ENCODE peak calls at places on chromosomes 16 and 17, in four cellular contexts. K is fibroblast of lung, D is lower leg skin, J is fibroblast of pulmonary artery. N is an unnamed sample.

GRCh38 chr16:66988197-66988788 is at the start of gene CES4A:
- DNase-seq in J (peak; percentile 50), K (peak; percentile 42), D (no peak), N (peak; percentile 61)

GRCh38 chr17:8887834-8888703 is 20.6 kb upstream of the PIK3R6 start:
- DNase-seq in J (peak; percentile 31), K (peak; percentile 39), D (no peak), N (no peak)

GRCh38 chr17:41882756-41883155 is 17.5 kb upstream of the KLHL11 start:
- DNase-seq in D (no peak), J (no peak), K (no peak), N (no peak)

GRCh38 chr17:80123791-80124190 is 22.4 kb downstream of the GAA start:
- DNase-seq in J (peak; percentile 48), D (peak; percentile 79), K (peak; percentile 76), N (peak; percentile 41)

GRCh38 chr16:89918453-89919347 is at the start of gene MC1R:
- DNase-seq in D (no peak), J (peak; percentile 51), K (peak; percentile 44), N (peak; percentile 46)

GRCh38 chr17:78409191-78409621 is 30.8 kb downstream of the PGS1 start:
- DNase-seq in D (no peak), J (no peak), K (no peak), N (no peak)

GRCh38 chr17:48542114-48542955 is 2.6 kb downstream of the HOXB2 start:
- DNase-seq in J (peak; percentile 51), K (no peak), D (no peak), N (no peak)

GRCh38 chr16:71513302-71513701 is 12.9 kb upstream of the CHST4 start:
- DNase-seq in D (no peak), K (no peak), J (no peak), N (no peak)

GRCh38 chr16:89341697-89342694 is 124.5 kb downstream of the ZNF778 start:
- DNase-seq in D (no peak), J (no peak), K (no peak), N (no peak)

GRCh38 chr17:29103341-29103740 is 60.4 kb downstream of the PIPOX start:
- DNase-seq in J (no peak), D (no peak), K (no peak), N (no peak)

GRCh38 chr17:78268960-78269892 is 37.8 kb downstream of the TMEM235 start:
- DNase-seq in D (no peak), J (peak; percentile 84), K (peak; percentile 78), N (peak; percentile 59)

GRCh38 chr16:4263504-4264436 is 9.1 kb downstream of the TFAP4 start:
- DNase-seq in J (peak; percentile 92), K (peak; percentile 11), D (peak; percentile 94), N (peak; percentile 94)

GRCh38 chr16:15970202-15970601 is 20.8 kb downstream of the ABCC1 start:
- DNase-seq in J (no peak), D (no peak), K (no peak), N (no peak)

GRCh38 chr17:79631640-79632431 is 21.0 kb upstream of the RBFOX3 start:
- DNase-seq in K (no peak), J (no peak), D (peak; percentile 48), N (no peak)

GRCh38 chr16:88951989-88952388 is 25.0 kb downstream of the CBFA2T3 start:
- DNase-seq in J (no peak), D (no peak), K (peak; percentile 2), N (no peak)

GRCh38 chr17:16243385-16243784 is 26.4 kb downstream of the PIGL start:
- DNase-seq in D (no peak), J (no peak), K (no peak), N (no peak)

GRCh38 chr17:73646409-73647305 is 2.4 kb upstream of the SDK2 start:
- DNase-seq in K (no peak), J (no peak), D (peak; percentile 70), N (no peak)

GRCh38 chr16:3952342-3953131 is 72.0 kb upstream of the CREBBP start:
- DNase-seq in D (peak; percentile 94), J (peak; percentile 55), K (no peak), N (peak; percentile 77)

GRCh38 chr17:75638893-75639292 is 5.7 kb downstream of the SMIM5 start:
- DNase-seq in D (no peak), K (no peak), J (no peak), N (no peak)

GRCh38 chr16:89506113-89506504 is 2.1 kb upstream of the SPG7 start:
- DNase-seq in D (no peak), K (no peak), J (peak; percentile 37), N (peak; percentile 30)

GRCh38 chr16:3235856-3236669 is 1.1 kb upstream of the ZNF200 start:
- DNase-seq in J (no peak), D (peak; percentile 89), K (no peak), N (no peak)

GRCh38 chr17:2053380-2054261 is 1.3 kb upstream of the HIC1 start:
- DNase-seq in K (peak; percentile 77), D (peak; percentile 96), J (peak; percentile 72), N (peak; percentile 64)

GRCh38 chr16:66120656-66121055 is 245.8 kb upstream of the CDH5 start:
- DNase-seq in J (no peak), K (peak; percentile 94), D (no peak), N (no peak)

GRCh38 chr16:20676268-20676828 is 21.1 kb downstream of the ACSM1 start:
- DNase-seq in J (peak; percentile 18), K (no peak), D (no peak), N (no peak)
- TF ChIP-seq CTCF in J (no peak), K (no peak), D (no peak), N (no peak)

GRCh38 chr17:81958633-81959342 is 2.2 kb downstream of the NOTUM start:
- DNase-seq in K (no peak), J (no peak), D (no peak), N (no peak)

GRCh38 chr17:81961087-81961514 is at the start of gene NOTUM:
- DNase-seq in D (no peak), J (peak; percentile 22), K (peak; percentile 29), N (peak; percentile 24)

GRCh38 chr17:81959362-81960129 is 1.4 kb downstream of the NOTUM start:
- DNase-seq in D (no peak), J (peak; percentile 36), K (peak; percentile 32), N (peak; percentile 29)

GRCh38 chr17:81961554-81962498 is 839 bp upstream of the NOTUM start:
- DNase-seq in D (no peak), K (no peak), J (no peak), N (no peak)

DNA sequence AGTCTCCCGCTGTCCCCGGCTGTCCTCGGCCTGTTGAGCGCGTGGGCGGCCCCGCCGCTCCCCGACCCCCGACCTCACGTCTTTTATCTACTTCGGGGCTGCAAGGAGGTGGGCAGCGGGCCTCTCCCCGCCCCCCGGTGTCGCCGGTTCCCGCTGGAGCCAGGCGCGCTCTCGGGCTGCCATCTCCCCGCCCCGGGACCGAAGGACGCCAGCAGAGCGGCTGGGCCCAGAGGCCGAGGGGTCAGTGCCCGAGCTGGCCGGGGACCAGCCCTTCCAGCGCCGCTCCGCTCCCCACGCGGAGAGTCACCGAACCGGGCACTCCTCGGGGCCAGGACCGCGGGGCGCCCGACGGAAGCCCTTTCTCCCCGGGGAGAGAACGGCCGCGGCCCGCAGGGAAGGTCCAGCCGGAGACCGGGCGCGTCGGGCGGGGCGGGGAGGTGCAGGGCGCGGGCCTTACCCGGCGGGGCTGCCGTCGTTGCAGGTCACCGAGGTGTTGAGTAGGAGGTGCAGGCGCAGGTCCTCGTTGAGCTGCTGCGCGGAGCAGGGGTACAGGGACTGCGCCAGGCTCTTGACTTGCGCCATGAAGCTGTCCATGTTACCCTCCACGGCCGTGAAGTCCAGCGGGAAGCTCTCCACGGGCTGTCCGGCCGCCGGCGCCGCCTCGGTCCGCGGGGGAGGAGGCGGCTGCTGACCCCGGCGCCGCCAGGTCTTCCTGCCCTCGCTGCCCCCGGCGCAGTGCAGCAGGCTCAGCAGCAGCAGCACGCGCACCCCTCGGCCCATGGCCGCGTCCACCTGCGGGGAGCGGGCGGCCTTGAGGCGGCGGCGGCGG is 643 bp downstream of the NOTUM start:
- DNase-seq in D (no peak), K (no peak), J (no peak), N (no peak)
- H3K4me3 ChIP-seq in D (no peak overlapping the region), K (peak overlapping the region; percentile 20), J (no peak overlapping the region), N (no peak overlapping the region)

GRCh38 chr17:77045441-77046041 is 95.2 kb upstream of the SEC14L1 start:
- DNase-seq in D (no peak), K (peak; percentile 51), J (no peak), N (peak; percentile 19)

GRCh38 chr17:77054926-77055325 is 85.8 kb upstream of the SEC14L1 start:
- DNase-seq in D (no peak), J (no peak), K (no peak), N (no peak)

GRCh38 chr17:77049440-77049839 is 91.3 kb upstream of the SEC14L1 start:
- DNase-seq in J (no peak), D (no peak), K (peak; percentile 25), N (no peak)
- TF ChIP-seq CTCF in J (no peak), D (no peak), K (no peak), N (no peak)

DNA sequence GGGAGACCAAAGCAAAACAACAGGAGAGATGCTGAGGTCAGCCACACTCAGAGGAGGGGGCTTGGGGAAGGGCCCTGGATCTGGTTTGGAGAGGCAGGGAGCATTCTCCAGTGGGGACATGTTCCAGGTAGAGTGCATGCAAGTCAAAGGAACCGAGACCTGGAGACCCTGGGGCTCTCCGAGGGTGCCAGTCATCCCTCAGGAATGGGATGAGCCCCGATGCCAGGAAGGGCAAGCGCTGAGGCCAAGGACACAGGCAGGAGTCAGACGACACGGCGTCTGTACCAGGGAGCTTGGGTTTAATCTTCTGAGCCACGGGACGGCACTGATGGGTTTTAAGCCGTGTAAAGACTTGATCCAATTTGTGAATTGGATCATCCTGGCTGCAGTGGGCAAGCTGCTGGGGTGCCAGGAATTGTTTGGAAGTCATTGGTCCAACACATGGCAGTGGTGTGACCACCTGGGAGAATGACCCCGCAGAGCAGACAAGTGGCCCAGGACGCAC is 32.9 kb upstream of the ANKRD40CL start:
- DNase-seq in D (no peak), K (no peak), J (no peak), N (no peak)
- H3K4me3 ChIP-seq in D (no peak overlapping the region), K (no peak overlapping the region), J (no peak overlapping the region), N (no peak overlapping the region)

N was measured in fibroblast of the aortic adventitia.